ENCODE peak calls at places on chromosomes 5 and 9, in four cellular contexts. One of them, this sample, is unnamed.

GRCh38 chr5:33890147-33890546 is 1.6 kb downstream of the ADAMTS12 start:
- DNase-seq in astrocyte of the spinal cord: peak; percentile 48
- DNase-seq in tibial nerve: no peak
- DNase-seq in transverse colon: no peak
- DNase-seq in this sample: no peak

GRCh38 chr5:72141440-72142271 is 34.4 kb downstream of the MAP1B start:
- DNase-seq in astrocyte of the spinal cord: peak; percentile 96
- DNase-seq in tibial nerve: no peak
- DNase-seq in transverse colon: no peak
- DNase-seq in this sample: peak; percentile 83

GRCh38 chr5:67746103-67746502 is 469.5 kb upstream of the PIK3R1 start:
- DNase-seq in astrocyte of the spinal cord: no peak
- DNase-seq in tibial nerve: no peak
- DNase-seq in transverse colon: no peak
- DNase-seq in this sample: no peak

GRCh38 chr5:37717613-37718431 is 122.0 kb downstream of the GDNF start:
- DNase-seq in astrocyte of the spinal cord: peak; percentile 94
- DNase-seq in tibial nerve: no peak
- DNase-seq in transverse colon: peak; percentile 80
- DNase-seq in this sample: peak; percentile 93

GRCh38 chr5:151298063-151298462 is 5.5 kb downstream of the SLC36A3 start:
- DNase-seq in astrocyte of the spinal cord: no peak
- DNase-seq in tibial nerve: peak; percentile 15
- DNase-seq in transverse colon: no peak
- DNase-seq in this sample: peak; percentile 69

GRCh38 chr5:43078956-43079355 is 38.8 kb upstream of the ANXA2R start:
- DNase-seq in astrocyte of the spinal cord: peak; percentile 55
- DNase-seq in tibial nerve: no peak
- DNase-seq in transverse colon: no peak
- DNase-seq in this sample: peak; percentile 46

GRCh38 chr5:10432059-10433008 is 9.3 kb upstream of the ROPN1L start:
- DNase-seq in astrocyte of the spinal cord: no peak
- DNase-seq in tibial nerve: no peak
- DNase-seq in transverse colon: no peak
- DNase-seq in this sample: no peak

GRCh38 chr5:1390333-1390732 is 45.4 kb upstream of the CLPTM1L start:
- DNase-seq in astrocyte of the spinal cord: no peak
- DNase-seq in tibial nerve: no peak
- DNase-seq in transverse colon: no peak
- DNase-seq in this sample: no peak

GRCh38 chr9:129894106-129894823 is 59.0 kb downstream of the USP20 start:
- DNase-seq in astrocyte of the spinal cord: no peak
- DNase-seq in tibial nerve: no peak
- DNase-seq in transverse colon: no peak
- DNase-seq in this sample: no peak

GRCh38 chr9:16345902-16346301 is 524.6 kb downstream of the BNC2 start:
- DNase-seq in astrocyte of the spinal cord: no peak
- DNase-seq in tibial nerve: no peak
- DNase-seq in transverse colon: no peak
- DNase-seq in this sample: no peak

GRCh38 chr5:152305525-152305924 is 99.6 kb downstream of the NMUR2 start:
- DNase-seq in astrocyte of the spinal cord: no peak
- DNase-seq in tibial nerve: no peak
- DNase-seq in transverse colon: no peak
- DNase-seq in this sample: no peak

GRCh38 chr5:96807099-96807654 is 568 bp downstream of the ERAP1 start:
- DNase-seq in astrocyte of the spinal cord: peak; percentile 64
- DNase-seq in tibial nerve: peak; percentile 44
- DNase-seq in transverse colon: peak; percentile 88
- DNase-seq in this sample: peak; percentile 55

GRCh38 chr9:121636411-121636865 is 15.0 kb upstream of the DAB2IP start:
- DNase-seq in astrocyte of the spinal cord: no peak
- DNase-seq in tibial nerve: no peak
- DNase-seq in transverse colon: no peak
- DNase-seq in this sample: no peak

GRCh38 chr5:154782326-154782725 is 27.1 kb downstream of the LARP1 start:
- DNase-seq in astrocyte of the spinal cord: no peak
- DNase-seq in tibial nerve: no peak
- DNase-seq in transverse colon: peak; percentile 51
- DNase-seq in this sample: no peak

GRCh38 chr5:134088994-134089560 is 25.4 kb upstream of the TCF7 start:
- DNase-seq in astrocyte of the spinal cord: no peak
- DNase-seq in tibial nerve: no peak
- DNase-seq in transverse colon: no peak
- DNase-seq in this sample: no peak

GRCh38 chr5:2102821-2103776 is 220.4 kb upstream of the IRX4 start:
- DNase-seq in astrocyte of the spinal cord: no peak
- DNase-seq in tibial nerve: no peak
- DNase-seq in transverse colon: no peak
- DNase-seq in this sample: no peak

GRCh38 chr9:676780-677458 is 164.6 kb upstream of the DMRT1 start:
- DNase-seq in astrocyte of the spinal cord: no peak
- DNase-seq in tibial nerve: no peak
- DNase-seq in transverse colon: no peak
- DNase-seq in this sample: no peak

GRCh38 chr9:95102001-95102433 is 215.5 kb downstream of the FANCC start:
- DNase-seq in astrocyte of the spinal cord: no peak
- DNase-seq in tibial nerve: no peak
- DNase-seq in transverse colon: no peak
- DNase-seq in this sample: no peak

GRCh38 chr9:14347408-14348224 is 33.7 kb upstream of the NFIB start:
- DNase-seq in astrocyte of the spinal cord: peak; percentile 50
- DNase-seq in tibial nerve: no peak
- DNase-seq in transverse colon: peak; percentile 28
- DNase-seq in this sample: no peak

GRCh38 chr9:13264788-13265187 is 14.7 kb downstream of the MPDZ start:
- DNase-seq in astrocyte of the spinal cord: peak; percentile 37
- DNase-seq in tibial nerve: no peak
- DNase-seq in transverse colon: no peak
- DNase-seq in this sample: no peak

GRCh38 chr9:134503301-134504105 is 138.1 kb upstream of the COL5A1 start:
- DNase-seq in astrocyte of the spinal cord: no peak
- DNase-seq in tibial nerve: no peak
- DNase-seq in transverse colon: peak; percentile 6
- DNase-seq in this sample: no peak

GRCh38 chr9:128390813-128391711 is 19.9 kb downstream of the URM1 start:
- DNase-seq in astrocyte of the spinal cord: no peak
- DNase-seq in tibial nerve: no peak
- DNase-seq in transverse colon: no peak
- DNase-seq in this sample: no peak

GRCh38 chr9:130212543-130213297 is 40.5 kb downstream of the NCS1 start:
- DNase-seq in astrocyte of the spinal cord: no peak
- DNase-seq in tibial nerve: no peak
- DNase-seq in transverse colon: no peak
- DNase-seq in this sample: no peak